ENCODE peak calls at places on chromosomes 12 and 14, in five cellular contexts. B, D, V, O and K are unnamed samples.

GRCh38 chr12:107992870-107993451 is 136.1 kb upstream of the WSCD2 start:
- DNase-seq in B (peak; percentile 13), D (peak; percentile 71), V (peak; percentile 20), O (no peak), K (peak; percentile 10)

GRCh38 chr12:109951751-109952150 is 44.4 kb downstream of the GIT2 start:
- DNase-seq in B (peak; percentile 83), D (peak; percentile 94), V (no peak), O (peak; percentile 62), K (no peak)

GRCh38 chr14:96614528-96614927 is 112.3 kb downstream of the PAPOLA start:
- DNase-seq in B (no peak), D (no peak), V (no peak), O (no peak), K (no peak)

GRCh38 chr14:91219505-91220389 is 24.8 kb downstream of the GPR68 start:
- DNase-seq in B (no peak), D (no peak), V (no peak), O (no peak), K (no peak)

GRCh38 chr12:49413010-49413409 is 45.7 kb downstream of the SPATS2 start:
- DNase-seq in B (peak; percentile 47), D (no peak), V (no peak), O (no peak), K (no peak)

GRCh38 chr12:74170645-74171477 is 366.8 kb upstream of the ATXN7L3B start:
- DNase-seq in B (no peak), D (no peak), V (no peak), O (peak; percentile 23), K (no peak)

GRCh38 chr12:79933580-79934264 is 1.2 kb downstream of the PPP1R12A start:
- DNase-seq in B (peak; percentile 18), D (peak; percentile 23), V (peak; percentile 19), O (no peak), K (no peak)

GRCh38 chr14:93970967-93971634 is 5.3 kb downstream of the ASB2 start:
- DNase-seq in B (no peak), D (no peak), V (no peak), O (no peak), K (peak; percentile 72)

GRCh38 chr12:108266131-108266530 is 73.0 kb downstream of the CMKLR1 start:
- DNase-seq in B (no peak), D (no peak), V (no peak), O (no peak), K (no peak)

GRCh38 chr12:112515868-112516267 is 97.1 kb downstream of the PTPN11 start:
- DNase-seq in B (no peak), D (no peak), V (no peak), O (no peak), K (no peak)

GRCh38 chr14:106174206-106174605 is 647.8 kb downstream of the TMEM121 start:
- DNase-seq in B (no peak), D (no peak), V (peak; percentile 92), O (no peak), K (no peak)

GRCh38 chr12:104695453-104696148 is 238.9 kb downstream of the CHST11 start:
- DNase-seq in B (peak; percentile 96), D (peak; percentile 96), V (peak; percentile 91), O (no peak), K (peak; percentile 50)

GRCh38 chr12:121033625-121034349 is 5.3 kb downstream of the OASL start:
- DNase-seq in B (peak; percentile 40), D (peak; percentile 18), V (peak; percentile 32), O (no peak), K (no peak)

GRCh38 chr12:124420972-124421674 is 126.2 kb downstream of the RFLNA start:
- DNase-seq in B (no peak), D (no peak), V (no peak), O (no peak), K (no peak)

DNA sequence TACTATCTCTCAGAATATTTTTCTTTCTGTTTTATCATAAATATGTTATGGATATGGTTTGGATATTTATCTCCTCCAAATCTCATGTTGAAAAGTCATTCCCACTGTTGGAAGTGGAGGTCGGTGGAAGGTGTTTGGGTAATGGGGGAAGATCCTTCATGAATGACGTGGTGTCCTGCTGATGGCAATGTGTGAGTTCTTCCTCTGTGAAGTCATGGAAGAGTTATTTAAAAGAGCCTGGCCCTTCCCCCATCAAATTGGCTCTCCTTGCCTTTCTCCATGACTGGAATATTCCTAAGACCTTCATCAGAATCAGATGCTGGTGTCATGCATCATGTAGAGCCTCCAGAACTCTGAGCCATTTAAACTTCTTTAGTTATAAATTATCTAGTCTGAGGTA is 1291.6 kb downstream of the FSCB start:
- DNase-seq in B (no peak), D (no peak), V (no peak), O (no peak), K (no peak)
- TF ChIP-seq CTCF in B (no peak), D (no peak), V (no peak), O (no peak), K (no peak)

DNA sequence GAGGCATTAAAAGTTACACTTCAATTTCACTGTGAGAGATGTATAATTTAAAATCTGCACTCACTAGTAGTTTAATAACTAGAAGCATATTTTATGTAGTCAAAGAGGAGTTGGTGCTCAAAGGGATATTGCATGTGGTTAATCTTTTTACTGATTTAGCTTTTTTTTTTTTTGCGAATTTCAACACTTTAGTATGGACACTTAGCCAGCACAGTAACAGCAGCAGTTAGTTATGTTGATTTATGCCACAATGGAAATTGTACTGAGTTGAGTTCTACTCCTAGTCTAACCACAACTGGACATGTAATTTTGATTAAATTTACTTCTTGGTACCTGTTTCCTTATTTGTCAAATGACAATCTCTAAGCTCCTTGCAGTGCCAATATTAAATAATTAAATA is 104.2 kb downstream of the RERG start:
- DNase-seq in B (no peak), D (no peak), V (no peak), O (no peak), K (no peak)
- TF ChIP-seq CTCF in B (no peak), D (no peak), V (no peak), O (no peak), K (no peak)

GRCh38 chr12:53481957-53482586 is 17.2 kb downstream of the MAP3K12 start:
- DNase-seq in B (no peak), D (peak; percentile 67), V (peak; percentile 34), O (no peak), K (no peak)
- TF ChIP-seq CTCF in B (peak; percentile 23), D (peak; percentile 47), V (peak; percentile 57), O (peak; percentile 10), K (no peak)

DNA sequence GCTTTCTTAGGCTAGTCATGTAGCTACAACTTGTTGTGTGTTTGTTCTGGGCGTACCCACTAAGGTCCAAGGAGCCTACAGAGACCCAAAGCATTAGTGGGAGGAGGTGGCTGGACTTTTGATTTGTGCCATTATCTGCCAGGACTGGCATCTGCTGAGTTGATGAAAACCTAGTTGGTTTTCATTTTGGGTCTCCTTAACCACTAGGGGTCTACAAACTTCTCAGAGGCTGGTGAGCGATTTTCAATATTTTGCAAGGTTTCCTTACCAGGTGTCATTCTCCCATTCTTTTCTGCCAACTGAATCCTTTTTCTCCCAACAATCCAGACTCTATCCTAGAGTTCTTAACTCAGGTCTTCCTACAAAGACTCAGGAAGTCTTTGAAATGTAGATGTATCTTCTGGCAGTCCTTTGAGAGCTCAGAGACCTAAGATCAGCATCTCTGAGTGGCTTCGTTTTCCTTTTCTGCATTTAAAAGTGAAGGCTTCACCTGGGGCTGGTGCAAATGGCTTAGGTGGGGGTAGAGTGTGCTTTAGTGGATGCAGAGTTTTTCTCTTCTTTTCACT is 150.0 kb upstream of the RMST start:
- DNase-seq in B (no peak), D (no peak), V (no peak), O (no peak), K (no peak)
- TF ChIP-seq CTCF in B (no peak), D (no peak), V (peak; percentile 27), O (no peak), K (no peak)

GRCh38 chr12:2893007-2893406 is 2.3 kb downstream of the TULP3 start:
- DNase-seq in B (peak; percentile 87), D (peak; percentile 88), V (no peak), O (no peak), K (no peak)

GRCh38 chr12:2891240-2892053 is 756 bp downstream of the TULP3 start:
- DNase-seq in B (peak; percentile 68), D (peak; percentile 62), V (peak; percentile 39), O (peak; percentile 76), K (no peak)

GRCh38 chr12:2892246-2892645 is 1.6 kb downstream of the TULP3 start:
- DNase-seq in B (no peak), D (no peak), V (no peak), O (no peak), K (no peak)

GRCh38 chr12:2890001-2890387 is 697 bp upstream of the TULP3 start:
- DNase-seq in B (no peak), D (peak; percentile 12), V (no peak), O (no peak), K (no peak)

DNA sequence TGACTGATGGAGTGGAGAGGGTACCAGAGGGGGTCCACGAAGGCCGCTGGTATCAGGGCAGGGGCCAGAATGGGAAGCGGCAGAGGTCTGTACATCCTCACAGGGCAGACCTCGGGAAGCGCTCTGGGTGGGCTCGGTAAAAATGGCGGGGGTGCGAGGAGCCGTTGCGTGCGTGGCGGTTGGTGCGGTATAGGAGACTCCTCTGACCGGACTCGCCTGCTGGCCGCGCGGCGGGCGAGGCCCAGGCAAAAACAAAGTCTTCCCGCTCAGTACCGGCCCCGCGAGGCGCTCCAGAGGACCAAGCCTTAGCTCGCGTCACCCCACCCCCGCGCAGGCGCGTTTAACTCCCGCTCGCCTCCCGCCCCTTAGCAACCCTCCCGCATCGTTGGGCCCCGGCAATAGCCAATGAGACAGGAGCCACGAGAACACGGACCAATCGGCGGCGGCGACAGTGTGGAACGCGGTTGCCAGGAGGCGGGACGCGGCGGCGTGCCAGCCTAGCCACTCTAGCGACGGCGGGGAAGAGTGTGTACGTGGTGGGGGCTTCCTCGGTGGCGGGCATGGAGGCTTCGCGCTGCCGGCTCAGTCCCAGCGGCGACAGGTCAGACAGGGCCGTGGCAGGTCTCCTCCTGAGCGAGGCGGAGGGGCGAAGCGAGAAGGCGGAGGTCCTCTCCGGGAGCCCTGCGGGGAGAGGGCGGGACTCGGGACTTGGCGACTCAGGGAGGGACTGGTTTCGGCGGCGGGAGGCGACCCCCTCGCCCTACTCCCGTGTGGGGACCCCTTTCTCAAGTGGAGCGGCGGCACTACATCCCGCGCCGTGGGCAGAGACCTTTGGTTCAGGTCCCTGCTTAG is at the start of gene TULP3:
- DNase-seq in B (peak; percentile 98), D (peak; percentile 98), V (peak; percentile 98), O (peak; percentile 100), K (peak; percentile 95)
- TF ChIP-seq CTCF in B (no peak), D (peak; percentile 22), V (no peak), O (no peak), K (no peak)